ENCODE peak calls at places on chromosomes 12 and 14, in eight cellular contexts. H is naive thymus-derived CD8-positive, alpha-beta T cell; C is RWPE1; I is Right ventricle myocardium superior; Y is stimulated activated CD8-positive, alpha-beta memory T cell treated with anti-CD3 and anti-CD28 coated beads, Interleukin-15, amount 100 ng/mL, for 4 hours; Q is cardiac fibroblast; T is myocyte; E is cardiac muscle cell. R is an unnamed sample.
A peak's percentile ranks its signal among the peaks of the same experiment; 100 is the strongest.

GRCh38 chr14:75831971-75832370 is 149.8 kb downstream of the TGFB3 start:
- DNase-seq in H (no peak), C (peak; percentile 20), I (no peak), Y (no peak), Q (peak; percentile 25), T (peak; percentile 44), E (no peak), R (peak; percentile 38)

GRCh38 chr14:71574976-71575375 is 357.3 kb upstream of the RGS6 start:
- DNase-seq in H (no peak), C (peak; percentile 38), I (no peak), Y (no peak), Q (peak; percentile 90), T (peak; percentile 56), E (peak; percentile 89), R (no peak)

GRCh38 chr12:65755596-65755978 is 68.7 kb upstream of the HMGA2 start:
- DNase-seq in H (no peak), C (no peak), I (no peak), Y (no peak), Q (no peak), T (no peak), E (no peak), R (no peak)

GRCh38 chr12:92290881-92291280 is 145.2 kb upstream of the BTG1 start:
- DNase-seq in H (no peak), C (no peak), I (no peak), Y (no peak), Q (no peak), T (no peak), E (no peak), R (no peak)

GRCh38 chr12:108733132-108733531 is 1.8 kb upstream of the CORO1C start:
- DNase-seq in H (no peak), C (no peak), I (no peak), Y (no peak), Q (no peak), T (no peak), E (no peak), R (no peak)

GRCh38 chr14:104110491-104111209 is 25.1 kb downstream of the ASPG start:
- DNase-seq in H (no peak), C (no peak), I (peak; percentile 33), Y (no peak), Q (no peak), T (no peak), E (no peak), R (no peak)

GRCh38 chr12:2027379-2027778 is 23.1 kb upstream of the DCP1B start:
- DNase-seq in H (no peak), C (no peak), I (no peak), Y (no peak), Q (no peak), T (no peak), E (no peak), R (no peak)

GRCh38 chr12:98840325-98840724 is 195.2 kb downstream of the APAF1 start:
- DNase-seq in H (no peak), C (no peak), I (no peak), Y (no peak), Q (no peak), T (no peak), E (no peak), R (no peak)

GRCh38 chr12:92533280-92533890 is 169.4 kb upstream of the PLEKHG7 start:
- DNase-seq in H (no peak), C (no peak), I (no peak), Y (no peak), Q (peak; percentile 56), T (peak; percentile 54), E (peak; percentile 64), R (no peak)

GRCh38 chr12:93751864-93752610 is 74.9 kb downstream of the CRADD start:
- DNase-seq in H (no peak), C (no peak), I (no peak), Y (no peak), Q (peak; percentile 18), T (no peak), E (no peak), R (no peak)

GRCh38 chr12:5085896-5086295 is 42.2 kb downstream of the KCNA5 start:
- DNase-seq in H (no peak), C (no peak), I (no peak), Y (no peak), Q (peak; percentile 71), T (peak; percentile 67), E (peak; percentile 90), R (peak; percentile 89)

GRCh38 chr14:80919622-80920021 is 21.9 kb downstream of the CEP128 start:
- DNase-seq in H (no peak), C (no peak), I (no peak), Y (no peak), Q (no peak), T (no peak), E (no peak), R (no peak)

GRCh38 chr12:724194-724855 is 28.1 kb upstream of the WNK1 start:
- DNase-seq in H (no peak), C (peak; percentile 43), I (no peak), Y (no peak), Q (no peak), T (peak; percentile 48), E (peak; percentile 11), R (peak; percentile 79)

GRCh38 chr14:49464885-49465284 is 121.3 kb downstream of the RPS29 start:
- DNase-seq in H (no peak), C (no peak), I (no peak), Y (no peak), Q (no peak), T (peak; percentile 2), E (peak; percentile 4), R (peak; percentile 11)

GRCh38 chr14:22478670-22479069 is 110.4 kb downstream of the DAD1 start:
- DNase-seq in H (no peak), C (no peak), I (no peak), Y (no peak), Q (peak; percentile 62), T (no peak), E (peak; percentile 79), R (no peak)

GRCh38 chr12:93243689-93244513 is 133.8 kb upstream of the NUDT4 start:
- DNase-seq in H (peak; percentile 9), C (peak; percentile 56), I (no peak), Y (no peak), Q (peak; percentile 93), T (peak; percentile 85), E (peak; percentile 94), R (peak; percentile 53)

GRCh38 chr12:53048033-53048779 is 1.7 kb upstream of the TNS2 start:
- DNase-seq in H (no peak), C (no peak), I (peak; percentile 87), Y (no peak), Q (no peak), T (peak; percentile 92), E (no peak), R (peak; percentile 83)

GRCh38 chr12:19095869-19096480 is 33.6 kb upstream of the PLEKHA5 start:
- DNase-seq in H (no peak), C (peak; percentile 61), I (no peak), Y (no peak), Q (peak; percentile 43), T (no peak), E (peak; percentile 36), R (no peak)

GRCh38 chr14:90985601-90986242 is 74.7 kb downstream of the RPS6KA5 start:
- DNase-seq in H (no peak), C (no peak), I (no peak), Y (no peak), Q (no peak), T (no peak), E (no peak), R (no peak)

GRCh38 chr14:61894452-61895077 is 132.3 kb downstream of the SNAPC1 start:
- DNase-seq in H (peak; percentile 27), C (peak; percentile 73), I (peak; percentile 56), Y (no peak), Q (peak; percentile 72), T (peak; percentile 75), E (peak; percentile 80), R (peak; percentile 23)

GRCh38 chr12:31557707-31558106 is 33.2 kb downstream of the DENND5B start:
- DNase-seq in H (no peak), C (no peak), I (no peak), Y (no peak), Q (no peak), T (no peak), E (no peak), R (peak; percentile 26)

GRCh38 chr14:100362311-100362927 is 39.3 kb downstream of the SLC25A47 start:
- DNase-seq in H (no peak), C (no peak), I (no peak), Y (no peak), Q (no peak), T (peak; percentile 45), E (no peak), R (no peak)

GRCh38 chr14:102403028-102403427 is 40.3 kb downstream of the TECPR2 start:
- DNase-seq in H (no peak), C (no peak), I (no peak), Y (no peak), Q (no peak), T (no peak), E (no peak), R (no peak)

GRCh38 chr12:100672075-100672592 is 98.7 kb downstream of the GAS2L3 start:
- DNase-seq in H (no peak), C (no peak), I (no peak), Y (no peak), Q (no peak), T (peak; percentile 16), E (no peak), R (no peak)

GRCh38 chr12:115337693-115338543 is 653.9 kb upstream of the TBX3 start:
- DNase-seq in H (no peak), C (peak; percentile 64), I (peak; percentile 44), Y (no peak), Q (peak; percentile 80), T (peak; percentile 22), E (peak; percentile 83), R (peak; percentile 49)

GRCh38 chr12:93741741-93742085 is 64.5 kb downstream of the CRADD start:
- DNase-seq in H (no peak), C (no peak), I (no peak), Y (no peak), Q (no peak), T (no peak), E (peak; percentile 33), R (no peak)

GRCh38 chr14:93619176-93619793 is 169.0 kb downstream of the PRIMA1 start:
- DNase-seq in H (no peak), C (peak; percentile 40), I (no peak), Y (no peak), Q (peak; percentile 58), T (peak; percentile 53), E (peak; percentile 61), R (peak; percentile 42)

GRCh38 chr12:6829532-6830220 is 1.5 kb downstream of the P3H3 start:
- DNase-seq in H (no peak), C (no peak), I (no peak), Y (no peak), Q (no peak), T (no peak), E (no peak), R (no peak)

GRCh38 chr12:6965714-6966113 is 4.8 kb downstream of the PHB2 start:
- DNase-seq in H (no peak), C (no peak), I (no peak), Y (no peak), Q (no peak), T (no peak), E (no peak), R (no peak)

GRCh38 chr14:65958664-65959562 is 527.3 kb upstream of the CCDC196 start:
- DNase-seq in H (peak; percentile 60), C (peak; percentile 26), I (no peak), Y (no peak), Q (peak; percentile 47), T (peak; percentile 49), E (peak; percentile 50), R (peak; percentile 30)

GRCh38 chr14:68976160-68977067 is 2.7 kb downstream of the ACTN1 start:
- DNase-seq in H (no peak), C (no peak), I (peak; percentile 79), Y (no peak), Q (no peak), T (no peak), E (peak; percentile 40), R (no peak)

GRCh38 chr12:30308010-30308717 is 387.5 kb downstream of the IPO8 start:
- DNase-seq in H (no peak), C (no peak), I (no peak), Y (no peak), Q (no peak), T (no peak), E (no peak), R (no peak)

GRCh38 chr12:617304-617915 is 45.8 kb downstream of the NINJ2 start:
- DNase-seq in H (no peak), C (no peak), I (peak; percentile 87), Y (no peak), Q (peak; percentile 86), T (peak; percentile 71), E (peak; percentile 85), R (no peak)

GRCh38 chr14:29489911-29490310 is 437.7 kb downstream of the PRKD1 start:
- DNase-seq in H (no peak), C (no peak), I (no peak), Y (no peak), Q (no peak), T (no peak), E (no peak), R (no peak)